ENCODE peak calls at places on chromosomes 11 and 22, in seven cellular contexts. One of them, this sample, is unnamed.

GRCh38 chr11:82942376-82942775 is 40.8 kb downstream of the DDIAS start:
- DNase-seq in H9: no peak
- DNase-seq in PC-3: no peak
- DNase-seq in fibroblast of mammary gland: no peak
- DNase-seq in mucosa of descending colon: no peak
- DNase-seq in NCI-H774: no peak
- DNase-seq in sigmoid colon: no peak
- DNase-seq in this sample: no peak

GRCh38 chr11:71566081-71566620 is 788 bp downstream of the KRTAP5-10 start:
- DNase-seq in H9: no peak
- DNase-seq in PC-3: peak; percentile 45
- DNase-seq in fibroblast of mammary gland: no peak
- DNase-seq in mucosa of descending colon: peak; percentile 17
- DNase-seq in NCI-H774: no peak
- DNase-seq in sigmoid colon: no peak
- DNase-seq in this sample: no peak

GRCh38 chr11:45580399-45580798 is 85.0 kb downstream of the CHST1 start:
- DNase-seq in H9: no peak
- DNase-seq in PC-3: peak; percentile 43
- DNase-seq in fibroblast of mammary gland: peak; percentile 43
- DNase-seq in mucosa of descending colon: peak; percentile 5
- DNase-seq in NCI-H774: no peak
- DNase-seq in sigmoid colon: no peak
- DNase-seq in this sample: peak; percentile 56

GRCh38 chr11:11798586-11799438 is 43.0 kb upstream of the USP47 start:
- DNase-seq in H9: no peak
- DNase-seq in PC-3: peak; percentile 84
- DNase-seq in fibroblast of mammary gland: peak; percentile 77
- DNase-seq in mucosa of descending colon: peak; percentile 91
- DNase-seq in NCI-H774: peak; percentile 48
- DNase-seq in sigmoid colon: peak; percentile 92
- DNase-seq in this sample: peak; percentile 56

GRCh38 chr22:36350751-36351594 is 36.8 kb downstream of the MYH9 start:
- DNase-seq in H9: no peak
- DNase-seq in PC-3: peak; percentile 48
- DNase-seq in fibroblast of mammary gland: peak; percentile 92
- DNase-seq in mucosa of descending colon: no peak
- DNase-seq in NCI-H774: no peak
- DNase-seq in sigmoid colon: no peak
- DNase-seq in this sample: peak; percentile 72

GRCh38 chr11:44633641-44634040 is 68.2 kb downstream of the CD82 start:
- DNase-seq in H9: peak; percentile 28
- DNase-seq in PC-3: no peak
- DNase-seq in fibroblast of mammary gland: no peak
- DNase-seq in mucosa of descending colon: no peak
- DNase-seq in NCI-H774: no peak
- DNase-seq in sigmoid colon: peak; percentile 62
- DNase-seq in this sample: no peak

GRCh38 chr11:19472679-19473078 is 231.9 kb upstream of the E2F8 start:
- DNase-seq in H9: no peak
- DNase-seq in PC-3: no peak
- DNase-seq in fibroblast of mammary gland: peak; percentile 62
- DNase-seq in mucosa of descending colon: no peak
- DNase-seq in NCI-H774: no peak
- DNase-seq in sigmoid colon: no peak
- DNase-seq in this sample: no peak

GRCh38 chr11:490930-491260 is 16.1 kb downstream of the RNH1 start:
- DNase-seq in H9: peak; percentile 18
- DNase-seq in PC-3: no peak
- DNase-seq in fibroblast of mammary gland: no peak
- DNase-seq in mucosa of descending colon: no peak
- DNase-seq in NCI-H774: no peak
- DNase-seq in sigmoid colon: no peak
- DNase-seq in this sample: no peak

GRCh38 chr11:65536412-65537295 is 11.8 kb downstream of the SCYL1 start:
- DNase-seq in H9: no peak
- DNase-seq in PC-3: no peak
- DNase-seq in fibroblast of mammary gland: no peak
- DNase-seq in mucosa of descending colon: no peak
- DNase-seq in NCI-H774: no peak
- DNase-seq in sigmoid colon: peak; percentile 67
- DNase-seq in this sample: no peak

GRCh38 chr22:44571566-44572413 is 73.8 kb upstream of the RTL6 start:
- DNase-seq in H9: no peak
- DNase-seq in PC-3: no peak
- DNase-seq in fibroblast of mammary gland: no peak
- DNase-seq in mucosa of descending colon: no peak
- DNase-seq in NCI-H774: no peak
- DNase-seq in sigmoid colon: peak; percentile 41
- DNase-seq in this sample: no peak

GRCh38 chr11:105588001-105588400 is 21.9 kb upstream of the GRIA4 start:
- DNase-seq in H9: no peak
- DNase-seq in PC-3: peak; percentile 65
- DNase-seq in fibroblast of mammary gland: peak; percentile 26
- DNase-seq in mucosa of descending colon: no peak
- DNase-seq in NCI-H774: no peak
- DNase-seq in sigmoid colon: no peak
- DNase-seq in this sample: peak; percentile 43